ENCODE peak calls at places on chromosomes 3 and 15, in four cellular contexts. Y, S, U and X are unnamed samples.

GRCh38 chr3:160038862-160039562 is 50.4 kb downstream of the IL12A start:
- DNase-seq in U (no peak), Y (no peak), S (no peak), X (peak)

GRCh38 chr15:39030291-39031070 is 465.9 kb upstream of the RASGRP1 start:
- DNase-seq in U (no peak), S (no peak), Y (no peak), X (no peak)

GRCh38 chr3:127751163-127751621 is 71.1 kb downstream of the MGLL start:
- DNase-seq in S (no peak), Y (no peak), U (no peak), X (no peak)

GRCh38 chr3:194879126-194879887 is 193.6 kb downstream of the FAM43A start:
- DNase-seq in Y (no peak), S (no peak), U (no peak), X (no peak)

GRCh38 chr3:197083486-197083885 is 53.9 kb upstream of the MELTF start:
- DNase-seq in S (no peak), U (no peak), Y (no peak), X (no peak)

GRCh38 chr3:96465521-96465920 is 348.9 kb upstream of the EPHA6 start:
- DNase-seq in U (no peak), S (no peak), Y (no peak), X (no peak)

GRCh38 chr15:65921780-65922179 is 52.5 kb downstream of the RAB11A start:
- DNase-seq in S (no peak), Y (no peak), U (no peak), X (no peak)

GRCh38 chr3:59502806-59503205 is 453.0 kb upstream of the CFAP20DC start:
- DNase-seq in U (no peak), Y (no peak), S (no peak), X (no peak)

GRCh38 chr15:83922895-83923294 is 269.0 kb downstream of the ADAMTSL3 start:
- DNase-seq in U (no peak), S (no peak), Y (no peak), X (no peak)

GRCh38 chr3:126395846-126396513 is 1.3 kb downstream of the CFAP100 start:
- DNase-seq in Y (no peak), S (no peak), U (no peak), X (no peak)

GRCh38 chr3:159252772-159253384 is 451.0 kb downstream of the MFSD1 start:
- DNase-seq in U (peak), S (peak), Y (peak), X (no peak)

GRCh38 chr3:146970236-146970635 is 365.1 kb upstream of the PLSCR5 start:
- DNase-seq in U (no peak), S (no peak), Y (no peak), X (no peak)

GRCh38 chr3:130841357-130841756 is 52.5 kb upstream of the ATP2C1 start:
- DNase-seq in Y (no peak), S (no peak), U (no peak), X (no peak)

GRCh38 chr15:56205061-56205876 is 38.4 kb downstream of the RFX7 start:
- DNase-seq in U (no peak), Y (no peak), S (no peak), X (no peak)

GRCh38 chr3:117628896-117629295 is 919.3 kb downstream of the TUSC7 start:
- DNase-seq in Y (no peak), U (no peak), S (no peak), X (no peak)

GRCh38 chr3:76941376-76941775 is 98.5 kb upstream of the ROBO2 start:
- DNase-seq in S (no peak), Y (no peak), U (no peak), X (no peak)

GRCh38 chr3:15360786-15361493 is 28.6 kb upstream of the SH3BP5 start:
- DNase-seq in S (no peak), U (no peak), Y (no peak), X (no peak)

GRCh38 chr3:46997453-46998091 is 18.1 kb downstream of the NBEAL2 start:
- DNase-seq in S (no peak), U (no peak), Y (no peak), X (no peak)

GRCh38 chr3:37779289-37780152 is 82.2 kb upstream of the CTDSPL start:
- DNase-seq in S (no peak), U (peak), Y (peak), X (peak)

GRCh38 chr15:41961014-41961518 is 11.3 kb downstream of the EHD4 start:
- DNase-seq in S (no peak), U (no peak), Y (no peak), X (no peak)
- TF ChIP-seq SPI1 in S (no peak), U (no peak), Y (no peak), X (no peak)

GRCh38 chr15:52370010-52370409 is 74.4 kb upstream of the MYO5C start:
- DNase-seq in S (no peak), U (no peak), Y (peak), X (no peak)

GRCh38 chr15:52369030-52369429 is 73.4 kb upstream of the MYO5C start:
- DNase-seq in Y (no peak), U (no peak), S (no peak), X (no peak)

GRCh38 chr15:52369455-52369854 is 73.9 kb upstream of the MYO5C start:
- DNase-seq in U (no peak), S (no peak), Y (no peak), X (no peak)

GRCh38 chr15:52362497-52362896 is 66.9 kb upstream of the MYO5C start:
- DNase-seq in U (no peak), S (no peak), Y (no peak), X (no peak)

DNA sequence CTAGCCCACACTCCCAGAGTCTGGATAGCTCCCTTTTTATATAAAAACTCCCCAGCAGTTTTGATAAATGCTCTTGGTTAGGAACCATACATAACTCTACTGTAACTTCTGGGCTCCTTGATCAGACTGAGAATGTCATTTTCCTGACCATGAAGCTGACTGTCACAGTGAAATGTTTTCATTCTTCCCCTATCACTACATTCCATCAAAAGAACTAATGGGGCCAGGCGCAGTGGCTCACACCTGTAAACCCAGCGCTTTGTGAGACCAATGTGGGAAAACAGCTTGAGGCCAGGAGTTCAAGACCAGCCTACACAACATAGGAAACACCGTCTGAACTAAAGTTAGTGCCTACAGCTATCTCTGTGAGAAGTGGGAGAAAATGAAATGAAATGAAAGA is 72.8 kb upstream of the MYO5C start:
- DNase-seq in Y (no peak), U (no peak), S (no peak), X (no peak)
- TF ChIP-seq SPI1 in Y (no peak), U (no peak), S (no peak), X (no peak)

DNA sequence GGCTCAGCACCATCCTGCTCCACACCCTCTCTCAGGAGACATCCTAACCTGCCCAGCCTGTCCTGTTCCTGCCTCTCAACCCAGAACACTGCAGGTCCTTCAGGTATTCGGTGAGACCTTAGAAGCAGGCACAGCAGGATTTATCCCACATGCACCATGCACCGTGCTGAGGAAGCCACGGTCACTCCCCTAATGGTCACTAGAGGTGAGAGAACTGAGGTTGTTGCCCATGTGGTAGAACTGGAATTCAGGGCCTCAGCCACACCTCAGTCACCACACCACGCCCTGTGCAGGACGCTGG is 36.9 kb downstream of the APBA2 start:
- DNase-seq in U (no peak), S (no peak), Y (no peak), X (no peak)
- TF ChIP-seq SPI1 in U (no peak), S (no peak), Y (no peak), X (no peak)

GRCh38 chr3:41989518-41989917 is 27.6 kb upstream of the ULK4 start:
- DNase-seq in S (no peak), U (no peak), Y (no peak), X (no peak)

GRCh38 chr3:41987627-41988026 is 25.7 kb upstream of the ULK4 start:
- DNase-seq in U (no peak), S (no peak), Y (peak), X (no peak)

GRCh38 chr3:41986566-41986965 is 24.7 kb upstream of the ULK4 start:
- DNase-seq in S (no peak), Y (no peak), U (no peak), X (no peak)

DNA sequence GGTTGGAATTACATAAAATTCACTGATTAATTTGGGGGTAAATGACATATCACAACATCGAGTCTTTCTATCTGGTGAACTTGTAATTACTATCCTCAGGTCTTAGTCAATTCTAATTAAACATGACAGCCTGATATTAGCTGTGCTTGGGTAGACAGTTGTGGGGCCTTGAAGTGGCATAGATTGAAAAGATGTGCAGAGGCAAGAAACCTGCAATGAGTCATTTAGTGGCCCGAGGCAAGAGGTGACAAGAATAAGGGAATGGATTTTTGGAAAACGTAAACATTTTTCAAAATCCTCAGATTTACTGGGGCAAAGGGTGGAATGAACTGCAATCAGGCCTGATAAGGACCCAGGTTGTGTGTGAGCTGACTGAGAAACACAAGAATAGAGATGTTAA is 29.5 kb upstream of the ULK4 start:
- DNase-seq in Y (no peak), U (no peak), S (no peak), X (no peak)
- TF ChIP-seq SPI1 in Y (no peak), U (no peak), S (no peak), X (no peak)

DNA sequence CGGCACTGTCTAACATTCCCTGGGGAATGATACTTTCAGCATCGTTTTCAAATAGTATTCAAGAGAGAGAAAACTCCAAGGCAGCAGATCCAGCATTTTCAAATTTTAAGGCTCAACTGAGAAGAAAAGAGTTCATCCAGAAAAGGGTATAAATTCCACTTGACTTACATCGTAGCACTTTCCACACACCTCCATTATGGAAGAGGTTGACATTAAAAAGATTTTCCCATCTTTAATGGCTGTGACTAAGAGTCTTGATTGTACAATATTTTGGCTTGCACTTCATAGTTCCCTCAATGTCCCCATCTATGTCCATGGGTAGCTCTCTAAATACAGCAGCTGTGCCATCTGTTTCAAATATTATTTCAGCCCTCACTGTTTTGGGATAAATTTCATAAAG is 137.6 kb upstream of the ZPLD1 start:
- DNase-seq in Y (no peak), S (no peak), U (no peak), X (no peak)
- TF ChIP-seq SPI1 in Y (no peak), S (no peak), U (no peak), X (no peak)